ENCODE peak calls at places on chromosomes 2 and 18, in four cellular contexts. W, M, D and Z are unnamed samples.

GRCh38 chr2:2662037-2662846 is 331.2 kb upstream of the MYT1L start:
- DNase-seq in M (no peak), D (no peak), W (no peak), Z (no peak)

GRCh38 chr2:112683550-112684414 is 37.0 kb upstream of the NT5DC4 start:
- DNase-seq in M (no peak), D (no peak), W (no peak), Z (no peak)

GRCh38 chr2:233832414-233832813 is 21.9 kb downstream of the HJURP start:
- DNase-seq in W (no peak), D (no peak), M (no peak), Z (no peak)

GRCh38 chr18:73880387-73880786 is 267.2 kb downstream of the FBXO15 start:
- DNase-seq in W (no peak), M (no peak), D (no peak), Z (no peak)

GRCh38 chr2:60932954-60933353 is 51.6 kb downstream of the REL start:
- DNase-seq in W (no peak), D (no peak), M (no peak), Z (no peak)

GRCh38 chr18:24958001-24958400 is 394.0 kb downstream of the ZNF521 start:
- DNase-seq in M (no peak), W (no peak), D (no peak), Z (no peak)

GRCh38 chr2:221518201-221518936 is 53.7 kb downstream of the EPHA4 start:
- DNase-seq in W (no peak), D (no peak), M (no peak), Z (no peak)

GRCh38 chr18:25016181-25016580 is 335.8 kb downstream of the ZNF521 start:
- DNase-seq in M (no peak), W (no peak), D (no peak), Z (no peak)

GRCh38 chr2:121471571-121472464 is 58.9 kb upstream of the RNU4ATAC start:
- DNase-seq in W (no peak), D (no peak), M (peak), Z (no peak)

GRCh38 chr18:76932026-76932819 is 109.9 kb downstream of the ZNF236 start:
- DNase-seq in M (no peak), W (peak), D (no peak), Z (no peak)

GRCh38 chr18:22667158-22667557 is 249.4 kb upstream of the CTAGE1 start:
- DNase-seq in W (no peak), M (no peak), D (no peak), Z (no peak)

GRCh38 chr2:39615675-39616074 is 50.0 kb upstream of the TMEM178A start:
- DNase-seq in D (no peak), W (no peak), M (no peak), Z (no peak)

GRCh38 chr18:79481041-79481790 is 85.5 kb downstream of the NFATC1 start:
- DNase-seq in M (no peak), W (no peak), D (no peak), Z (no peak)